ENCODE peak calls at places on chromosomes 5 and 9, in seven cellular contexts. W, O, H, T, G, N and C are unnamed samples.

GRCh38 chr5:50984628-50985027 is 318.2 kb downstream of the PARP8 start:
- DNase-seq in T (no peak), N (no peak), O (no peak), H (no peak), W (no peak), G (no peak), C (no peak)

GRCh38 chr5:80064124-80064523 is 29.0 kb downstream of the THBS4 start:
- DNase-seq in O (no peak), T (no peak), W (no peak), N (no peak), G (no peak), H (no peak), C (no peak)

GRCh38 chr5:164597293-164597900 is 1092.0 kb downstream of the MAT2B start:
- DNase-seq in T (peak), H (no peak), W (peak), G (no peak), O (peak), N (peak), C (no peak)

GRCh38 chr5:179285236-179285635 is 60.0 kb downstream of the ADAMTS2 start:
- DNase-seq in T (no peak), G (no peak), H (peak), N (no peak), O (no peak), W (no peak), C (peak)

GRCh38 chr5:1291611-1292080 is 3.2 kb downstream of the TERT start:
- DNase-seq in G (no peak), N (no peak), H (no peak), O (no peak), T (no peak), W (no peak), C (peak)

GRCh38 chr9:126860757-126861466 is 473 bp downstream of the ZBTB34 start:
- DNase-seq in N (peak), H (no peak), G (no peak), O (peak), T (peak), W (no peak), C (peak)

GRCh38 chr5:138369706-138370105 is 17.2 kb downstream of the KDM3B start:
- DNase-seq in N (no peak), W (no peak), H (peak), T (no peak), O (no peak), G (no peak), C (no peak)

GRCh38 chr5:174690256-174690655 is 34.1 kb upstream of the MSX2 start:
- DNase-seq in T (no peak), O (no peak), H (no peak), G (peak), W (peak), N (no peak), C (no peak)

GRCh38 chr5:138463335-138464017 is 1.8 kb upstream of the EGR1 start:
- DNase-seq in T (peak), N (no peak), O (no peak), G (no peak), H (peak), W (peak), C (no peak)

GRCh38 chr5:76393035-76393680 is 9.9 kb upstream of the IQGAP2 start:
- DNase-seq in N (no peak), W (no peak), H (no peak), G (no peak), T (no peak), O (no peak), C (no peak)

GRCh38 chr5:38878391-38879090 is 32.7 kb downstream of the OSMR start:
- DNase-seq in N (no peak), H (peak), T (no peak), G (no peak), O (no peak), W (no peak), C (no peak)

GRCh38 chr5:96427823-96428222 is 5.2 kb downstream of the PCSK1 start:
- DNase-seq in T (no peak), H (peak), G (no peak), W (peak), N (no peak), O (no peak), C (no peak)

GRCh38 chr9:16626577-16627130 is 243.8 kb downstream of the BNC2 start:
- DNase-seq in G (peak), T (peak), N (no peak), O (no peak), W (peak), H (peak), C (no peak)

GRCh38 chr5:119578937-119579336 is 50.4 kb upstream of the FAM170A start:
- DNase-seq in H (peak), W (peak), T (peak), O (peak), N (peak), G (peak), C (no peak)

GRCh38 chr5:31027726-31028125 is 165.8 kb upstream of the CDH6 start:
- DNase-seq in W (no peak), G (no peak), T (no peak), N (no peak), O (no peak), H (no peak), C (no peak)

GRCh38 chr5:72434056-72434780 is 73.0 kb downstream of the ZNF366 start:
- DNase-seq in O (no peak), T (no peak), G (no peak), N (no peak), W (no peak), H (no peak), C (no peak)

GRCh38 chr9:34343090-34343489 is 13.7 kb downstream of the NUDT2 start:
- DNase-seq in H (no peak), T (no peak), W (no peak), O (no peak), N (no peak), G (no peak), C (no peak)

GRCh38 chr9:110099236-110099741 is 108.7 kb downstream of the C9orf152 start:
- DNase-seq in H (peak), G (no peak), O (no peak), N (peak), W (no peak), T (no peak), C (no peak)

GRCh38 chr9:74533253-74533652 is 36.1 kb downstream of the RORB start:
- DNase-seq in H (no peak), W (no peak), N (no peak), O (no peak), T (no peak), G (no peak), C (no peak)

GRCh38 chr5:125367702-125368101 is 621.3 kb upstream of the ZNF608 start:
- DNase-seq in T (no peak), W (no peak), N (no peak), H (peak), G (no peak), O (no peak), C (no peak)

GRCh38 chr5:170137694-170138214 is 32.1 kb downstream of the FOXI1 start:
- DNase-seq in W (no peak), T (no peak), N (no peak), O (no peak), H (no peak), G (no peak), C (no peak)

GRCh38 chr5:59840200-59840601 is 53.3 kb downstream of the PDE4D start:
- DNase-seq in H (peak), G (no peak), N (peak), W (no peak), T (no peak), O (no peak), C (no peak)

GRCh38 chr9:124285903-124286291 is 28.1 kb downstream of the NEK6 start:
- DNase-seq in T (peak), H (peak), O (peak), W (no peak), N (no peak), G (no peak), C (peak)

GRCh38 chr5:76401801-76402250 is 1.3 kb upstream of the IQGAP2 start:
- DNase-seq in T (peak), W (no peak), O (peak), H (no peak), N (no peak), G (no peak), C (peak)

GRCh38 chr9:137700911-137701310 is 82.1 kb downstream of the EHMT1 start:
- DNase-seq in O (no peak), N (no peak), G (no peak), T (no peak), H (no peak), W (no peak), C (no peak)

GRCh38 chr5:66617223-66617861 is 21.1 kb downstream of the MAST4 start:
- DNase-seq in W (no peak), T (peak), N (no peak), G (no peak), H (no peak), O (peak), C (no peak)

GRCh38 chr5:141692919-141693848 is 11.2 kb upstream of the ARAP3 start:
- DNase-seq in O (no peak), T (peak), G (no peak), H (peak), W (peak), N (no peak), C (no peak)

GRCh38 chr5:52786937-52787599 is 648 bp upstream of the ITGA1 start:
- DNase-seq in H (no peak), N (peak), T (peak), O (peak), G (no peak), W (no peak), C (no peak)

DNA sequence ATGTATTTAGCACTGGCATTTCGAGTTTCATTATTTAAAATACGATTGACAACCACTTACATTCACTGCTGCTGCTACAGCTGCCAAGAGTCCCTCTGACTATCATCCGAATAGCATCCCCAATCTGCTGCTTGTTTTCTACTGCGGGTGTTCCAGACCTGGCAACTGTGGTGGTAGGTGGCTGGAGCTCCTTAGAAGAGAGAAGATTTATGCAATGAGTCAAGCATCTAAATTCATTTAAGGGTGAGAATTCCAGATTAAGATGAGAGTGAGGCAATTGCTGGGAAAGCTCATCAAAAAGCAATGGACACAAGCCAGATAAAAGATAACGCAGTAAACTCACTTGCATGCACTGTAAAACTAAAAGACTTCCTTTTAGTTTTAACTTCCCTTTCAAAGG is 3.9 kb downstream of the PLK2 start:
- DNase-seq in N (no peak), W (no peak), O (no peak), G (no peak), T (no peak), H (peak), C (no peak)
- H3K4me3 ChIP-seq in N (peak), W (no peak), O (no peak), G (peak), T (no peak), H (peak), C (peak)

GRCh38 chr9:3949744-3950143 is 350.1 kb downstream of the GLIS3 start:
- DNase-seq in H (no peak), O (no peak), W (no peak), G (no peak), T (no peak), N (no peak), C (no peak)

GRCh38 chr9:3954950-3955670 is 344.8 kb downstream of the GLIS3 start:
- DNase-seq in O (no peak), W (peak), G (no peak), H (peak), T (no peak), N (no peak), C (no peak)

GRCh38 chr9:3948826-3949578 is 350.9 kb downstream of the GLIS3 start:
- DNase-seq in G (no peak), W (no peak), N (no peak), H (peak), O (no peak), T (no peak), C (no peak)

GRCh38 chr9:3954228-3954949 is 345.5 kb downstream of the GLIS3 start:
- DNase-seq in W (peak), H (no peak), G (no peak), O (no peak), T (no peak), N (no peak), C (no peak)

GRCh38 chr9:3951266-3951665 is 348.6 kb downstream of the GLIS3 start:
- DNase-seq in N (no peak), W (no peak), T (no peak), H (peak), G (no peak), O (no peak), C (no peak)
- H3K4me3 ChIP-seq in N (no peak), W (no peak), T (no peak), H (peak), G (no peak), O (no peak), C (no peak)

GRCh38 chr9:73011346-73011745 is 58.5 kb upstream of the ALDH1A1 start:
- DNase-seq in N (no peak), W (no peak), H (peak), G (no peak), O (no peak), T (no peak), C (no peak)
- H3K4me3 ChIP-seq in N (no peak), W (no peak), H (no peak), G (no peak), O (no peak), T (no peak), C (no peak)

DNA sequence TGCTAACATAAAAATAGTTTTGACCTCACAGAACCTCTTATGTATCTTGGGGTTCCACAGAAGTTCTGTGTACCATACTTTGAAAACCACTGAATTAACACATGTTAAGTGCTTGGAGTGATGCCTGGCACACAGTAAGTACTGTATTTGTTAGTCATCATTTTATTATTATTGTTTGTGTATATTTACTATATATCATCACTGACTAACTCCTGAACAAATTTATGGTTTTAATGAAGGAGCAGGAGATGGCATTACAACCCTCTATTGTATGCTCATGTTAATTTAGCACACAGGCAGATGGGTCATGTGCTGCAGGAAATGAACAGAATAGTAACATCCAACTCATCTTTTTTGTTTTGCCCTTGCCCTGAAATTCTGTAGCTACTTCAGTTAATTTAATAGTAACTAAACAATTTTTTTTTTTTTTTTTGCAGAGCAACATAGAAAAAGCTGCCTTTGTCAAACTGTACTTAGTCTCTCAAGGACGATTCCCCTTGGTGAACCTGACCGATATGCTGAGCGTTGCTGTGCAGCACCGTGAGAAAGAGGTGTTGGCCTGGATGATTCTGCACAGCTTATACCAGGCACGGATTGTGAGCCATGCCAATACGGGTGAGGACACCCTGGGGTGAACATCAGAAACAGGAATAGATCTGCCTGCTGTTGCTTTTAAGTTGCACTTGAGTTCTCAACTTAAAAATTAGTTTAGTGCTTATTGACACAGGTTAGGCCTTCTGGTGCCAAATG is 45.4 kb downstream of the HACD4 start:
- DNase-seq in G (no peak), O (no peak), H (no peak), N (no peak), W (no peak), T (no peak), C (no peak)
- H3K4me3 ChIP-seq in G (no peak), O (no peak), H (no peak), N (no peak), W (no peak), T (no peak), C (no peak)